ENCODE peak calls at places on chromosomes 4 and X, in five cellular contexts. L, A, D, S and P are unnamed samples.

GRCh38 chr4:53932784-53933183 is 131.6 kb downstream of the CHIC2 start:
- DNase-seq in L (no peak), A (no peak), D (no peak), S (peak), P (no peak)

GRCh38 chrX:18855919-18856644 is 127.8 kb downstream of the PHKA2 start:
- DNase-seq in L (no peak), A (no peak), D (no peak), S (peak), P (no peak)

GRCh38 chrX:24025741-24026402 is 1.1 kb downstream of the KLHL15 start:
- DNase-seq in L (no peak), A (no peak), D (no peak), S (peak), P (no peak)

GRCh38 chr4:1767770-1768366 is 25.2 kb upstream of the FGFR3 start:
- DNase-seq in L (no peak), A (peak), D (no peak), S (peak), P (peak)

GRCh38 chr4:86048426-86048825 is 311.4 kb downstream of the MAPK10 start:
- DNase-seq in L (no peak), A (no peak), D (no peak), S (no peak), P (no peak)

GRCh38 chr4:43282534-43282933 is 390.0 kb downstream of the GRXCR1 start:
- DNase-seq in L (no peak), A (no peak), D (no peak), S (no peak), P (peak)

GRCh38 chr4:122010610-122011009 is 58.8 kb upstream of the TRPC3 start:
- DNase-seq in L (no peak), A (no peak), D (no peak), S (peak), P (no peak)

GRCh38 chr4:34920032-34920431 is 1324.3 kb downstream of the ARAP2 start:
- DNase-seq in L (no peak), A (no peak), D (no peak), S (no peak), P (no peak)

GRCh38 chr4:101205878-101206277 is 141.4 kb downstream of the PPP3CA start:
- DNase-seq in L (no peak), A (no peak), D (no peak), S (peak), P (peak)

GRCh38 chr4:103306870-103307345 is 108.8 kb upstream of the CENPE start:
- DNase-seq in L (no peak), A (no peak), D (no peak), S (peak), P (peak)

GRCh38 chr4:86498560-86499166 is 95.5 kb upstream of the PTPN13 start:
- DNase-seq in L (no peak), A (peak), D (no peak), S (peak), P (no peak)

GRCh38 chr4:142567199-142567598 is 278.9 kb downstream of the INPP4B start:
- DNase-seq in L (no peak), A (no peak), D (no peak), S (no peak), P (peak)
- TF ChIP-seq CTCF in L (no peak), A (no peak), D (no peak), S (no peak), P (peak)

GRCh38 chr4:76420311-76420710 is 630 bp downstream of the CCDC158 start:
- DNase-seq in L (no peak), A (no peak), D (no peak), S (no peak), P (no peak)

GRCh38 chr4:76429636-76430035 is 5.4 kb upstream of the SHROOM3 start:
- DNase-seq in L (no peak), A (no peak), D (no peak), S (no peak), P (no peak)

GRCh38 chr4:76430519-76431388 is 4.3 kb upstream of the SHROOM3 start:
- DNase-seq in L (no peak), A (no peak), D (no peak), S (peak), P (peak)

GRCh38 chr4:76420901-76421581 is at the start of gene CCDC158:
- DNase-seq in L (peak), A (no peak), D (peak), S (no peak), P (no peak)

DNA sequence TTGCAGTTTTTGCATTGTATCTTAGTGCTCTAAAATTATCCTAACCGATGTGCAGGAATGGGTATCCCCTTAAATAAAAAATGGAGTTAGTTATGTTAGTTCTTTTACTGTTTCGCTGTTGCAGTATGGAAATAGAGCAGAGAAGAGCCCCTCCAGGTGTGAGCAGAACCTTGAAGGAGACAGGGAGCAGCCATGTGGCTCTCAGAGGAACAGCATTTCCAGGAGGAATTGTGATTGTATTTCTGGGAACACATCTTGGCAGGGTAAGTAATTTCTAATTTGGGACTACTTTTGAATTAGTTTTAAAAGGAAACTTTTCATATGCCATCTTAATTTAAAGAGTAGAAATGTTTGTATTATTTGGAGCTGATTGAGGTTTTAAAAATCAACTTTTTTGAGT is 5.3 kb upstream of the CCDC158 start:
- DNase-seq in L (no peak), A (no peak), D (no peak), S (no peak), P (no peak)
- TF ChIP-seq CTCF in L (no peak), A (no peak), D (no peak), S (peak), P (peak)

DNA sequence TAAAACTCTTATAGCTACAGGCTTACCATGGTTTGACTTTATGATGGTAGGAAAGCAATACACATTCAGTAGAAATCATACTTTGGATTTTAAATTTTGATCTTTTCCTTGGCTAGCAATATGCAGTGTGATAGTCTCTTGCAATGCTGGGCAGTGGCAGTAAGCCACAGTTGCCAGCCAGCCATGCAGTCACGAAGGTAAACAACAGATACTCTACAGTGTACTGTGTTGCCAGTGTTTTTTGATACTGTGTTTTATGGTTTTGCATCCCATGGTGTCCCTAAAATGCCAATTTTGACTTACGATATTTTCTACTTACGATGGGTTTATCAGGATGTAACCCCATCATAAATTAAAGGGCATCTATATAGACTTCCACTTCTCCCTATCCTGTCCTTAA is 24.8 kb upstream of the KLF3 start:
- DNase-seq in L (no peak), A (no peak), D (no peak), S (no peak), P (no peak)
- TF ChIP-seq CTCF in L (no peak), A (no peak), D (no peak), S (no peak), P (no peak)

GRCh38 chr4:152448806-152449205 is 87.1 kb downstream of the FBXW7 start:
- DNase-seq in L (no peak), A (no peak), D (no peak), S (no peak), P (no peak)
- TF ChIP-seq CTCF in L (no peak), A (no peak), D (no peak), S (no peak), P (no peak)

DNA sequence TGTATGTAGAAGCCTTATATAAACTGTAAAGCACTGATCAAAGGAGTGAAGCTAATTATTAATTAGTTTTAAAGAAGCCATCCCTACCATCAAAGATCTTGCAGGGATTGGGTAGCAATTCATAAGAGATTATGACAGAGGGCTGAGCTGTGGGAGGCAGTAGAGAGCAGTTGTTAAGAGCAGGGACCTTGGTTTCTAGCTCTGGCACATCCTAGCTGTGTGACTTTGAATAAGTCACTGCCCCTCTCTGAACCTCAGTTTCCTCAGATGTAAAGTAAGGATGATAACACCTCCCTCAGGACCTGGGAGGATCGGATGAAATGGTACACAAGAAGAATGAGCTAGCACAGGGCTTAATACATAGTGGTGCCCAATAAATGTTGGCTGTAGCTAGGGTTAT is 45.4 kb downstream of the APLN start:
- DNase-seq in L (no peak), A (no peak), D (no peak), S (no peak), P (no peak)
- TF ChIP-seq CTCF in L (no peak), A (no peak), D (no peak), S (peak), P (peak)

DNA sequence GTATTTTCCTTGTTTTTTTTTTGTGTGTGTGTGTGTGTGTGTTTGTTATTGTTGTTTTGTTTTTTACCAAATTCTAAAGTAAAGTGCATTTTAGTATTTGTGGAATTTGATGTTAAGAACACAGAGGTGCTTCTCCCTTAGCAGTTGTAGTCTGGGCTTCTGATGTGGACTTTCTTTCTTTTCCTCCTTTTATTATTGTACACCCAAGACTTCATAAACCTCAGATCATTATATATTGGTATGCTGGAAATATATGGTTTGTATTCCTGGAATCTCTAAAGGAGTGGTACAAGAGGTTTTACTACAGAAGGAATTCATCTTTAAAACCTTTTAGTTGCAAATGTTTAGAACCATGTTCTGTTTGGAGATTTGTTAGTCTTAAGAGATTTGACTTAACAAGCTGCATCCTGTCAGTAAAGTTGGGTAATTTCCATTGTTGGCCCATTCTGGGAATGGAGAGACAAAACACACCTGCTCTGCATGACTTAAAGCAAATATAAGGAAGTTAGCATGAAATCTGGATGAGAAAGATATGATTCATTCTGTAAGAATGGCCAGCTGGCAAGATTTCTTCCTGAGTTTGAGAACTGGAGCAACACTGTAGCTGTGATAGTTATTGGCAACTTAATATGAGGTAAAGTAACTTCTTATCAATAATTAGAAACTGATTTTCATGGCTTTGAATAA is 64.0 kb downstream of the SMAD1 start:
- DNase-seq in L (no peak), A (peak), D (no peak), S (peak), P (no peak)
- TF ChIP-seq CTCF in L (no peak), A (no peak), D (no peak), S (no peak), P (no peak)

GRCh38 chrX:15761564-15762191 is 23.6 kb downstream of the CA5B start:
- DNase-seq in L (no peak), A (peak), D (no peak), S (peak), P (peak)
- TF ChIP-seq CTCF in L (peak), A (no peak), D (peak), S (peak), P (peak)

GRCh38 chrX:49767231-49767630 is 61.9 kb upstream of the PAGE4 start:
- DNase-seq in L (no peak), A (no peak), D (no peak), S (peak), P (no peak)

GRCh38 chrX:49760288-49760885 is 64.6 kb upstream of the PAGE1 start:
- DNase-seq in L (no peak), A (no peak), D (no peak), S (peak), P (no peak)

GRCh38 chrX:49756692-49757091 is 60.9 kb upstream of the PAGE1 start:
- DNase-seq in L (no peak), A (no peak), D (no peak), S (no peak), P (no peak)

GRCh38 chrX:49762175-49762704 is 66.5 kb upstream of the PAGE1 start:
- DNase-seq in L (no peak), A (no peak), D (no peak), S (no peak), P (no peak)

DNA sequence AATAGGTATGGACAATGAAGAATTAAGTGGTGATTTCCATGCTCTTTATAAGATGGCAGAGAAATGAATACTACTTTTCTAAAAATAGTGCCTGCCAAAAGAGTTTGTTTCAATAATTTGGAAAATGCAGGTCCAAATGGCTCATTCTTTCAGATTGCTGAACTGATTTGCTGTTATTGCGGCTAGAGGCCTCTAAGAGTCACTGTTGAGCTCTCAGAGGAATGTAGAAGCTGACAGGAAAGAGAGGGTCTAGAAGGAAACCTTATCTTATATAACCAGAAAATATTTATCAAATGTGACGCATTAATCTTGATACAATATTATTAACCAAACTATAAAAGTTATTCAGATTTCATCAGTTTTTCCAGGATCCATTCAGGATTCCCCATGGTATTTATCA is 65.7 kb upstream of the PAGE1 start:
- DNase-seq in L (no peak), A (peak), D (no peak), S (peak), P (no peak)
- TF ChIP-seq CTCF in L (peak), A (no peak), D (peak), S (peak), P (peak)

GRCh38 chr4:177367336-177367735 is 57.7 kb downstream of the NEIL3 start:
- DNase-seq in L (no peak), A (peak), D (no peak), S (peak), P (peak)
- TF ChIP-seq CTCF in L (no peak), A (no peak), D (no peak), S (peak), P (peak)

DNA sequence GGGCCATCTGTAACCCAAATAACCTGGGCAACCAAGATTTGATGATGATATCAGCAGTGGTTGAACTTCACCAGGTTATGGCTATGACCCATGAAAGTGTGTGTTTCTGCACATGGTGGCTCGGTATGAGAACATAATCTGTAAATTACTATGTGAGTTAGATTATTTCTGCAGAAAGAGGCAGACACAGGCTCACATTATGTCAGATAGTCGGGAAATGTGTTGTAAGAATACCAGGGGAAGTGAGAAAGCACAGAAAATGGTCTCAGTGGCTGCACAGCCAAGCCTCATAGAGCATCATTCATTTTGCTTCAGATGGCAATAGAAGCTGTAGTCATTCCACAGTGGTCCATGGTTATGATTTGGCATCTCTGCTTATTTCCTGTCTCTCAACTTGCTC is 63.0 kb upstream of the RBPJ start:
- DNase-seq in L (no peak), A (no peak), D (no peak), S (no peak), P (no peak)
- TF ChIP-seq CTCF in L (no peak), A (no peak), D (no peak), S (no peak), P (no peak)